ENCODE peak calls at places on chromosomes 6 and 20, in four cellular contexts. One of them, this sample, is unnamed.
A peak's percentile ranks its signal among the peaks of the same experiment; 100 is the strongest.

GRCh38 chr6:141158740-141159139 is 974.0 kb upstream of the GJE1 start:
- DNase-seq in A549: no peak
- DNase-seq in testis: no peak
- DNase-seq in body of pancreas: no peak
- DNase-seq in this sample: no peak

GRCh38 chr6:157268835-157269234 is 54.5 kb downstream of the TMEM242 start:
- DNase-seq in A549: no peak
- DNase-seq in testis: no peak
- DNase-seq in body of pancreas: no peak
- DNase-seq in this sample: no peak

GRCh38 chr20:13493143-13493542 is 145.6 kb downstream of the TASP1 start:
- DNase-seq in A549: no peak
- DNase-seq in testis: no peak
- DNase-seq in body of pancreas: no peak
- DNase-seq in this sample: no peak

GRCh38 chr6:80145921-80146320 is 39.5 kb downstream of the BCKDHB start:
- DNase-seq in A549: no peak
- DNase-seq in testis: no peak
- DNase-seq in body of pancreas: no peak
- DNase-seq in this sample: no peak

GRCh38 chr20:52448513-52448912 is 256.9 kb upstream of the ZFP64 start:
- DNase-seq in A549: no peak
- DNase-seq in testis: no peak
- DNase-seq in body of pancreas: no peak
- DNase-seq in this sample: no peak

GRCh38 chr6:134379086-134379485 is 61.2 kb upstream of the SGK1 start:
- DNase-seq in A549: no peak
- DNase-seq in testis: peak; percentile 73
- DNase-seq in body of pancreas: peak; percentile 84
- DNase-seq in this sample: no peak

GRCh38 chr6:42674780-42675179 is 47.6 kb downstream of the PRPH2 start:
- DNase-seq in A549: no peak
- DNase-seq in testis: no peak
- DNase-seq in body of pancreas: no peak
- DNase-seq in this sample: no peak

GRCh38 chr6:36858407-36858981 is 16.1 kb downstream of the PPIL1 start:
- DNase-seq in A549: no peak
- DNase-seq in testis: peak; percentile 55
- DNase-seq in body of pancreas: peak; percentile 42
- DNase-seq in this sample: peak; percentile 57

GRCh38 chr6:157808405-157808950 is 14.6 kb upstream of the SNX9 start:
- DNase-seq in A549: no peak
- DNase-seq in testis: no peak
- DNase-seq in body of pancreas: no peak
- DNase-seq in this sample: no peak

GRCh38 chr6:91538622-91539021 is 951.8 kb upstream of the MAP3K7 start:
- DNase-seq in A549: no peak
- DNase-seq in testis: no peak
- DNase-seq in body of pancreas: no peak
- DNase-seq in this sample: no peak

GRCh38 chr20:1868856-1869255 is 26.4 kb upstream of the SIRPA start:
- DNase-seq in A549: no peak
- DNase-seq in testis: no peak
- DNase-seq in body of pancreas: no peak
- DNase-seq in this sample: no peak

GRCh38 chr6:108742041-108742440 is 106.2 kb upstream of the ARMC2 start:
- DNase-seq in A549: no peak
- DNase-seq in testis: no peak
- DNase-seq in body of pancreas: no peak
- DNase-seq in this sample: no peak

GRCh38 chr6:2999005-2999620 is 581 bp upstream of the NQO2 start:
- DNase-seq in A549: no peak
- DNase-seq in testis: peak; percentile 58
- DNase-seq in body of pancreas: no peak
- DNase-seq in this sample: no peak

GRCh38 chr20:57619053-57619831 is 984 bp downstream of the ZBP1 start:
- DNase-seq in A549: no peak
- DNase-seq in testis: no peak
- DNase-seq in body of pancreas: no peak
- DNase-seq in this sample: no peak

GRCh38 chr6:52994789-52995078 is 350 bp downstream of the GSTA4 start:
- DNase-seq in A549: no peak
- DNase-seq in testis: peak; percentile 54
- DNase-seq in body of pancreas: peak; percentile 41
- DNase-seq in this sample: peak; percentile 44

GRCh38 chr20:58287638-58288037 is 21.9 kb upstream of the RAB22A start:
- DNase-seq in A549: no peak
- DNase-seq in testis: no peak
- DNase-seq in body of pancreas: no peak
- DNase-seq in this sample: no peak

GRCh38 chr6:160975111-160975510 is 16.5 kb upstream of the MAP3K4 start:
- DNase-seq in A549: no peak
- DNase-seq in testis: no peak
- DNase-seq in body of pancreas: no peak
- DNase-seq in this sample: no peak

GRCh38 chr6:46269447-46270229 is 98.9 kb upstream of the ENPP5 start:
- DNase-seq in A549: no peak
- DNase-seq in testis: peak; percentile 67
- DNase-seq in body of pancreas: peak; percentile 15
- DNase-seq in this sample: peak; percentile 27

GRCh38 chr6:30960907-30961673 is 20.3 kb downstream of the MUCL3 start:
- DNase-seq in A549: no peak
- DNase-seq in testis: no peak
- DNase-seq in body of pancreas: no peak
- DNase-seq in this sample: no peak

GRCh38 chr6:13908955-13909381 is 15.8 kb upstream of the RNF182 start:
- DNase-seq in A549: peak; percentile 64
- DNase-seq in testis: peak; percentile 38
- DNase-seq in body of pancreas: peak; percentile 46
- DNase-seq in this sample: peak; percentile 19

GRCh38 chr6:52389626-52390360 is 27.8 kb downstream of the PAQR8 start:
- DNase-seq in A549: no peak
- DNase-seq in testis: peak; percentile 30
- DNase-seq in body of pancreas: peak; percentile 84
- DNase-seq in this sample: no peak

GRCh38 chr6:10626154-10626741 is 68.2 kb downstream of the C6orf52 start:
- DNase-seq in A549: no peak
- DNase-seq in testis: no peak
- DNase-seq in body of pancreas: no peak
- DNase-seq in this sample: no peak

GRCh38 chr20:22578221-22579118 is 5.9 kb downstream of the FOXA2 start:
- DNase-seq in A549: no peak
- DNase-seq in testis: no peak
- DNase-seq in body of pancreas: peak; percentile 65
- DNase-seq in this sample: no peak

GRCh38 chr6:117498159-117498558 is 15.7 kb downstream of the DCBLD1 start:
- DNase-seq in A549: no peak
- DNase-seq in testis: no peak
- DNase-seq in body of pancreas: no peak
- DNase-seq in this sample: no peak

GRCh38 chr6:61887425-61887824 is 398.6 kb downstream of the KHDRBS2 start:
- DNase-seq in A549: no peak
- DNase-seq in testis: no peak
- DNase-seq in body of pancreas: no peak
- DNase-seq in this sample: no peak

GRCh38 chr6:41638801-41639555 is 710 bp downstream of the MDFI start:
- DNase-seq in A549: no peak
- DNase-seq in testis: peak; percentile 74
- DNase-seq in body of pancreas: no peak
- DNase-seq in this sample: peak; percentile 39

GRCh38 chr6:147132889-147133288 is 71.3 kb upstream of the STXBP5 start:
- DNase-seq in A549: no peak
- DNase-seq in testis: no peak
- DNase-seq in body of pancreas: no peak
- DNase-seq in this sample: no peak

GRCh38 chr6:139112146-139112545 is 22.7 kb upstream of the HECA start:
- DNase-seq in A549: no peak
- DNase-seq in testis: no peak
- DNase-seq in body of pancreas: no peak
- DNase-seq in this sample: no peak

GRCh38 chr6:36625161-36625919 is 31.2 kb downstream of the SRSF3 start:
- DNase-seq in A549: no peak
- DNase-seq in testis: peak; percentile 50
- DNase-seq in body of pancreas: peak; percentile 44
- DNase-seq in this sample: peak; percentile 37

GRCh38 chr20:10985536-10985935 is 311.7 kb upstream of the JAG1 start:
- DNase-seq in A549: no peak
- DNase-seq in testis: no peak
- DNase-seq in body of pancreas: no peak
- DNase-seq in this sample: no peak

GRCh38 chr6:110345025-110345424 is 13.1 kb downstream of the METTL24 start:
- DNase-seq in A549: no peak
- DNase-seq in testis: no peak
- DNase-seq in body of pancreas: no peak
- DNase-seq in this sample: no peak

GRCh38 chr20:47360489-47361267 is 4.2 kb upstream of the ZMYND8 start:
- DNase-seq in A549: peak; percentile 51
- DNase-seq in testis: peak; percentile 88
- DNase-seq in body of pancreas: peak; percentile 86
- DNase-seq in this sample: peak; percentile 85
- H3K4me3 ChIP-seq in A549: no peak overlapping the region
- H3K4me3 ChIP-seq in testis: no peak overlapping the region
- H3K4me3 ChIP-seq in body of pancreas: no peak overlapping the region
- H3K4me3 ChIP-seq in this sample: no peak overlapping the region

GRCh38 chr6:26025894-26026832 is 61.1 kb upstream of the HFE start:
- DNase-seq in A549: peak; percentile 45
- DNase-seq in testis: peak; percentile 97
- DNase-seq in body of pancreas: peak; percentile 96
- DNase-seq in this sample: peak; percentile 98
- TF ChIP-seq POLR2A in A549: peak; percentile 39
- TF ChIP-seq POLR2A in testis: no peak
- TF ChIP-seq POLR2A in body of pancreas: no peak
- TF ChIP-seq POLR2A in this sample: no peak

DNA sequence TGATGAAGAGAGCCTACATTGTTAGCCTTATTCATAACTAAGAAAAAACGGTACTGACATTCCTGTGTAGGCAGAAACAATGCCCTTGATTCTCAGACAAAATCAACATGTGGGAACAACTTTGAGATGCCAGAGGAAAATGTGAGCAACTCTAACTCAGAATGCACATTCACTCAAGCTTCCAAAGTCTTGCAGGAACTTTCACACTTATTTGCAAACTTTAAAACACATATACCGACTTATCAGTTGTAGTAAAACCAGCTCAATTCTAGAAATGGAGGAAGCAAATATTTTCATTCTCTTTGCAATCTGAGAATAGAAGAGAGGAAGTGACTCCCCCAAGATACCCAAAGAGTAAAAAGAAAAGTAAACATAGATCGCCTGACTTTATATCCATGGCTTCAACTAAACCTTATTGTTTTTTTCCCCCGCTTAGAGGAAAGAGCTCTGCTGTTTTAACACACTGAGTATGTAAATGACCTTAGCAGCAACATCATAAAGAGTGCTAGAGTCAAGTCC is 117.6 kb downstream of the EPB41L2 start:
- DNase-seq in A549: no peak
- DNase-seq in testis: no peak
- DNase-seq in body of pancreas: no peak
- DNase-seq in this sample: no peak
- H3K4me3 ChIP-seq in A549: no peak overlapping the region
- H3K4me3 ChIP-seq in testis: no peak overlapping the region
- H3K4me3 ChIP-seq in body of pancreas: no peak overlapping the region
- H3K4me3 ChIP-seq in this sample: no peak overlapping the region

GRCh38 chr6:99611148-99611547 is 4.5 kb downstream of the PRDM13 start:
- DNase-seq in A549: no peak
- DNase-seq in testis: no peak
- DNase-seq in body of pancreas: no peak
- DNase-seq in this sample: no peak

GRCh38 chr6:99613398-99613704 is 6.7 kb downstream of the PRDM13 start:
- DNase-seq in A549: peak; percentile 31
- DNase-seq in testis: peak; percentile 58
- DNase-seq in body of pancreas: no peak
- DNase-seq in this sample: no peak

GRCh38 chr6:99612551-99613397 is 6.1 kb downstream of the PRDM13 start:
- DNase-seq in A549: no peak
- DNase-seq in testis: no peak
- DNase-seq in body of pancreas: no peak
- DNase-seq in this sample: no peak

GRCh38 chr6:99614430-99615161 is 8.0 kb downstream of the PRDM13 start:
- DNase-seq in A549: peak; percentile 51
- DNase-seq in testis: no peak
- DNase-seq in body of pancreas: no peak
- DNase-seq in this sample: no peak

DNA sequence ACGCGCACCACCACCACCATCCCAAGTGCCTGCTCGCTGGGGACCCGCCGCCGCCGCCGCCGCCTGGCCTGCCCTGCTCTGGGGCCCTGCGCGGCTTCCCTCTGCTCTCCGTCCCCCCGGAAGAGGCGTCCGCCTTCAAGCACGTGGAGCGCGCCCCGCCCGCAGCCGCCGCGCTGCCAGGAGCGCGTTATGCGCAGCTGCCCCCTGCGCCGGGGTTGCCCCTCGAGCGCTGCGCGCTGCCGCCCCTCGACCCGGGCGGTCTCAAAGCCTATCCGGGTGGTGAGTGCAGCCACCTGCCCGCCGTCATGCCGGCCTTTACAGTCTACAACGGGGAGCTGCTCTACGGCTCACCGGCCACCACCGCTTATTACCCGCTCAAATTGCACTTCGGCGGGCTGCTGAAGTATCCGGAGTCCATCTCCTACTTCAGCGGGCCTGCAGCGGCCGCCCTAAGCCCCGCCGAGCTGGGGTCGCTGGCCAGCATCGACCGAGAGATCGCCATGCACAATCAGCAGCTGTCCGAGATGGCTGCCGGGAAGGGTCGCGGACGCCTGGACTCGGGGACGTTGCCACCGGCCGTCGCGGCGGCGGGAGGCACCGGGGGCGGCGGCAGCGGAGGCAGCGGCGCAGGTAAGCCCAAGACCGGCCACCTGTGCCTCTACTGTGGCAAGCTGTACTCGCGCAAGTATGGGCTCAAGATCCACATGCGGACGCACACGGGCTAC is 7.2 kb downstream of the PRDM13 start:
- DNase-seq in A549: peak; percentile 17
- DNase-seq in testis: no peak
- DNase-seq in body of pancreas: no peak
- DNase-seq in this sample: no peak
- TF ChIP-seq POLR2A in A549: peak; percentile 24
- TF ChIP-seq POLR2A in testis: no peak
- TF ChIP-seq POLR2A in body of pancreas: no peak
- TF ChIP-seq POLR2A in this sample: no peak

GRCh38 chr6:169212436-169212835 is 41.2 kb downstream of the THBS2 start:
- DNase-seq in A549: no peak
- DNase-seq in testis: no peak
- DNase-seq in body of pancreas: no peak
- DNase-seq in this sample: no peak
- H3K4me3 ChIP-seq in A549: peak overlapping the region; percentile 29
- H3K4me3 ChIP-seq in testis: peak overlapping the region; percentile 69
- H3K4me3 ChIP-seq in body of pancreas: no peak overlapping the region
- H3K4me3 ChIP-seq in this sample: no peak overlapping the region